ENCODE peak calls at places on chromosomes 11 and 22, in six cellular contexts. One of them, this sample, is unnamed.

GRCh38 chr22:20727118-20728015 is 46.5 kb upstream of the SERPIND1 start:
- DNase-seq in uterus: no peak
- DNase-seq in neural progenitor cell: no peak
- DNase-seq in heart right ventricle: no peak
- DNase-seq in CD4-positive, alpha-beta memory T cell: no peak
- DNase-seq in heart left ventricle: no peak
- DNase-seq in this sample: no peak

GRCh38 chr11:72783144-72783910 is 10.5 kb downstream of the STARD10 start:
- DNase-seq in uterus: no peak
- DNase-seq in neural progenitor cell: peak; percentile 1
- DNase-seq in heart right ventricle: no peak
- DNase-seq in CD4-positive, alpha-beta memory T cell: no peak
- DNase-seq in heart left ventricle: no peak
- DNase-seq in this sample: no peak

GRCh38 chr11:1121343-1122331 is 36.1 kb upstream of the MUC5AC start:
- DNase-seq in uterus: no peak
- DNase-seq in neural progenitor cell: no peak
- DNase-seq in heart right ventricle: no peak
- DNase-seq in CD4-positive, alpha-beta memory T cell: no peak
- DNase-seq in heart left ventricle: no peak
- DNase-seq in this sample: no peak

GRCh38 chr11:7020183-7020917 is at the start of the genes NLRP14 and ZNF214:
- DNase-seq in uterus: peak; percentile 96
- DNase-seq in neural progenitor cell: peak; percentile 98
- DNase-seq in heart right ventricle: peak; percentile 91
- DNase-seq in CD4-positive, alpha-beta memory T cell: no peak
- DNase-seq in heart left ventricle: peak; percentile 90
- DNase-seq in this sample: peak; percentile 95

GRCh38 chr22:20228055-20228938 is 39.8 kb downstream of the RTN4R start:
- DNase-seq in uterus: no peak
- DNase-seq in neural progenitor cell: no peak
- DNase-seq in heart right ventricle: no peak
- DNase-seq in CD4-positive, alpha-beta memory T cell: no peak
- DNase-seq in heart left ventricle: no peak
- DNase-seq in this sample: no peak

GRCh38 chr11:2207212-2207611 is 35.6 kb upstream of the TH start:
- DNase-seq in uterus: peak; percentile 5
- DNase-seq in neural progenitor cell: no peak
- DNase-seq in heart right ventricle: no peak
- DNase-seq in CD4-positive, alpha-beta memory T cell: peak; percentile 19
- DNase-seq in heart left ventricle: peak; percentile 13
- DNase-seq in this sample: no peak

GRCh38 chr11:79092791-79093313 is 348.0 kb downstream of the TENM4 start:
- DNase-seq in uterus: peak; percentile 52
- DNase-seq in neural progenitor cell: no peak
- DNase-seq in heart right ventricle: no peak
- DNase-seq in CD4-positive, alpha-beta memory T cell: no peak
- DNase-seq in heart left ventricle: peak; percentile 26
- DNase-seq in this sample: peak; percentile 76

GRCh38 chr11:105619556-105619955 is 9.7 kb downstream of the GRIA4 start:
- DNase-seq in uterus: no peak
- DNase-seq in neural progenitor cell: no peak
- DNase-seq in heart right ventricle: no peak
- DNase-seq in CD4-positive, alpha-beta memory T cell: no peak
- DNase-seq in heart left ventricle: no peak
- DNase-seq in this sample: no peak

GRCh38 chr11:13698147-13698546 is 29.7 kb downstream of the FAR1 start:
- DNase-seq in uterus: no peak
- DNase-seq in neural progenitor cell: no peak
- DNase-seq in heart right ventricle: no peak
- DNase-seq in CD4-positive, alpha-beta memory T cell: no peak
- DNase-seq in heart left ventricle: no peak
- DNase-seq in this sample: no peak

GRCh38 chr22:22703715-22704114 is 59.3 kb downstream of the GGTLC2 start:
- DNase-seq in uterus: no peak
- DNase-seq in neural progenitor cell: no peak
- DNase-seq in heart right ventricle: no peak
- DNase-seq in CD4-positive, alpha-beta memory T cell: no peak
- DNase-seq in heart left ventricle: no peak
- DNase-seq in this sample: no peak

GRCh38 chr11:87466228-87466627 is 428.5 kb downstream of the TMEM135 start:
- DNase-seq in uterus: peak; percentile 76
- DNase-seq in neural progenitor cell: no peak
- DNase-seq in heart right ventricle: no peak
- DNase-seq in CD4-positive, alpha-beta memory T cell: no peak
- DNase-seq in heart left ventricle: no peak
- DNase-seq in this sample: peak; percentile 30

GRCh38 chr22:24925586-24926427 is 20.7 kb downstream of the LHFPL7 start:
- DNase-seq in uterus: no peak
- DNase-seq in neural progenitor cell: peak; percentile 12
- DNase-seq in heart right ventricle: no peak
- DNase-seq in CD4-positive, alpha-beta memory T cell: no peak
- DNase-seq in heart left ventricle: no peak
- DNase-seq in this sample: no peak

GRCh38 chr11:86486261-86487030 is 111.8 kb downstream of the CCDC81 start:
- DNase-seq in uterus: no peak
- DNase-seq in neural progenitor cell: no peak
- DNase-seq in heart right ventricle: no peak
- DNase-seq in CD4-positive, alpha-beta memory T cell: no peak
- DNase-seq in heart left ventricle: no peak
- DNase-seq in this sample: no peak

GRCh38 chr11:10349806-10350205 is 44.9 kb downstream of the ADM start:
- DNase-seq in uterus: no peak
- DNase-seq in neural progenitor cell: no peak
- DNase-seq in heart right ventricle: no peak
- DNase-seq in CD4-positive, alpha-beta memory T cell: no peak
- DNase-seq in heart left ventricle: no peak
- DNase-seq in this sample: no peak

GRCh38 chr11:65945941-65946558 is 770 bp downstream of the TSGA10IP start:
- DNase-seq in uterus: no peak
- DNase-seq in neural progenitor cell: no peak
- DNase-seq in heart right ventricle: no peak
- DNase-seq in CD4-positive, alpha-beta memory T cell: no peak
- DNase-seq in heart left ventricle: no peak
- DNase-seq in this sample: no peak

GRCh38 chr11:65946655-65947054 is 1.4 kb downstream of the TSGA10IP start:
- DNase-seq in uterus: no peak
- DNase-seq in neural progenitor cell: no peak
- DNase-seq in heart right ventricle: no peak
- DNase-seq in CD4-positive, alpha-beta memory T cell: no peak
- DNase-seq in heart left ventricle: no peak
- DNase-seq in this sample: no peak

GRCh38 chr11:65944191-65944590 is 1.1 kb upstream of the TSGA10IP start:
- DNase-seq in uterus: no peak
- DNase-seq in neural progenitor cell: no peak
- DNase-seq in heart right ventricle: no peak
- DNase-seq in CD4-positive, alpha-beta memory T cell: no peak
- DNase-seq in heart left ventricle: no peak
- DNase-seq in this sample: no peak

GRCh38 chr11:65944767-65945166 is 513 bp upstream of the TSGA10IP start:
- DNase-seq in uterus: no peak
- DNase-seq in neural progenitor cell: no peak
- DNase-seq in heart right ventricle: no peak
- DNase-seq in CD4-positive, alpha-beta memory T cell: no peak
- DNase-seq in heart left ventricle: no peak
- DNase-seq in this sample: no peak

GRCh38 chr11:65945430-65945911 is at the start of gene TSGA10IP:
- DNase-seq in uterus: no peak
- DNase-seq in neural progenitor cell: peak; percentile 82
- DNase-seq in heart right ventricle: no peak
- DNase-seq in CD4-positive, alpha-beta memory T cell: no peak
- DNase-seq in heart left ventricle: no peak
- DNase-seq in this sample: no peak
- H3K27ac ChIP-seq in uterus: no peak within 1 kb of the TSS
- H3K27ac ChIP-seq in neural progenitor cell: peak within 1 kb of the TSS; percentile 32
- H3K27ac ChIP-seq in heart right ventricle: no peak within 1 kb of the TSS
- H3K27ac ChIP-seq in CD4-positive, alpha-beta memory T cell: no peak within 1 kb of the TSS
- H3K27ac ChIP-seq in heart left ventricle: no peak within 1 kb of the TSS
- H3K27ac ChIP-seq in this sample: no peak within 1 kb of the TSS

DNA sequence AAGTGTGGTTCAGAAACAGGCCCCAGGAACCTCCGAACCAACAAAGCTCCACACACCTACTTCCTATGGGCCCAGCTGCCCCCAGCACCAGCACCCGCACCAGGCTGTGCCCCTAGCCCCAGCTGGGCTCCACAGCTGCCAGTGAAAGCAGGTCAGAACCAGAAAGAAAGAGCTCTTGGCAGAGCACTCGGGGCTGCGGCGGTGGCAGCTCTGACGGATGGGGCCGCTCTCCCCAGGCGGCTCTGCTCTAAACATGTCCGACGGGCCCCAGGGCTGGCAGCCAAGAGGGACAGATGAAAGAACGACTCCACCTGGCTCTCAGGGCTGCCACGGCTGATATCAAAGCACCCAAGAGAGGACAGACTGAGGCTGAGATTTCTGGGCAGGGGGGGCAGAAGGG is 25.7 kb downstream of the LRFN4 start:
- DNase-seq in uterus: no peak
- DNase-seq in neural progenitor cell: no peak
- DNase-seq in heart right ventricle: no peak
- DNase-seq in CD4-positive, alpha-beta memory T cell: no peak
- DNase-seq in heart left ventricle: no peak
- DNase-seq in this sample: no peak
- H3K27ac ChIP-seq in uterus: no peak overlapping the region
- H3K27ac ChIP-seq in neural progenitor cell: peak overlapping the region; percentile 29
- H3K27ac ChIP-seq in heart right ventricle: no peak overlapping the region
- H3K27ac ChIP-seq in CD4-positive, alpha-beta memory T cell: no peak overlapping the region
- H3K27ac ChIP-seq in heart left ventricle: no peak overlapping the region
- H3K27ac ChIP-seq in this sample: no peak overlapping the region

GRCh38 chr11:61898247-61898582 is 6.9 kb upstream of the FADS3 start:
- DNase-seq in uterus: no peak
- DNase-seq in neural progenitor cell: no peak
- DNase-seq in heart right ventricle: no peak
- DNase-seq in CD4-positive, alpha-beta memory T cell: no peak
- DNase-seq in heart left ventricle: no peak
- DNase-seq in this sample: no peak
- H3K27ac ChIP-seq in uterus: peak overlapping the region; percentile 80
- H3K27ac ChIP-seq in neural progenitor cell: no peak overlapping the region
- H3K27ac ChIP-seq in heart right ventricle: no peak overlapping the region
- H3K27ac ChIP-seq in CD4-positive, alpha-beta memory T cell: no peak overlapping the region
- H3K27ac ChIP-seq in heart left ventricle: no peak overlapping the region
- H3K27ac ChIP-seq in this sample: no peak overlapping the region

GRCh38 chr22:30191049-30191701 is 55.4 kb downstream of the LIF start:
- DNase-seq in uterus: no peak
- DNase-seq in neural progenitor cell: no peak
- DNase-seq in heart right ventricle: no peak
- DNase-seq in CD4-positive, alpha-beta memory T cell: no peak
- DNase-seq in heart left ventricle: no peak
- DNase-seq in this sample: no peak

GRCh38 chr22:30187094-30187493 is 59.5 kb downstream of the LIF start:
- DNase-seq in uterus: no peak
- DNase-seq in neural progenitor cell: no peak
- DNase-seq in heart right ventricle: no peak
- DNase-seq in CD4-positive, alpha-beta memory T cell: no peak
- DNase-seq in heart left ventricle: no peak
- DNase-seq in this sample: no peak

GRCh38 chr22:30187726-30188407 is 58.7 kb downstream of the LIF start:
- DNase-seq in uterus: no peak
- DNase-seq in neural progenitor cell: no peak
- DNase-seq in heart right ventricle: no peak
- DNase-seq in CD4-positive, alpha-beta memory T cell: no peak
- DNase-seq in heart left ventricle: no peak
- DNase-seq in this sample: no peak

GRCh38 chr22:30190619-30191018 is 55.9 kb downstream of the LIF start:
- DNase-seq in uterus: no peak
- DNase-seq in neural progenitor cell: no peak
- DNase-seq in heart right ventricle: no peak
- DNase-seq in CD4-positive, alpha-beta memory T cell: no peak
- DNase-seq in heart left ventricle: no peak
- DNase-seq in this sample: no peak

GRCh38 chr22:30188911-30189310 is 57.6 kb downstream of the LIF start:
- DNase-seq in uterus: no peak
- DNase-seq in neural progenitor cell: no peak
- DNase-seq in heart right ventricle: no peak
- DNase-seq in CD4-positive, alpha-beta memory T cell: no peak
- DNase-seq in heart left ventricle: no peak
- DNase-seq in this sample: no peak
- H3K27ac ChIP-seq in uterus: no peak overlapping the region
- H3K27ac ChIP-seq in neural progenitor cell: no peak overlapping the region
- H3K27ac ChIP-seq in heart right ventricle: no peak overlapping the region
- H3K27ac ChIP-seq in CD4-positive, alpha-beta memory T cell: no peak overlapping the region
- H3K27ac ChIP-seq in heart left ventricle: no peak overlapping the region
- H3K27ac ChIP-seq in this sample: no peak overlapping the region

GRCh38 chr11:111357150-111358037 is 21.7 kb downstream of the POU2AF1 start:
- DNase-seq in uterus: no peak
- DNase-seq in neural progenitor cell: no peak
- DNase-seq in heart right ventricle: no peak
- DNase-seq in CD4-positive, alpha-beta memory T cell: no peak
- DNase-seq in heart left ventricle: no peak
- DNase-seq in this sample: peak; percentile 24

GRCh38 chr11:111360150-111361043 is 18.7 kb downstream of the POU2AF1 start:
- DNase-seq in uterus: no peak
- DNase-seq in neural progenitor cell: no peak
- DNase-seq in heart right ventricle: no peak
- DNase-seq in CD4-positive, alpha-beta memory T cell: no peak
- DNase-seq in heart left ventricle: no peak
- DNase-seq in this sample: no peak

GRCh38 chr11:111356660-111357048 is 22.4 kb downstream of the POU2AF1 start:
- DNase-seq in uterus: no peak
- DNase-seq in neural progenitor cell: no peak
- DNase-seq in heart right ventricle: no peak
- DNase-seq in CD4-positive, alpha-beta memory T cell: no peak
- DNase-seq in heart left ventricle: no peak
- DNase-seq in this sample: no peak

GRCh38 chr11:111359223-111360149 is 19.6 kb downstream of the POU2AF1 start:
- DNase-seq in uterus: no peak
- DNase-seq in neural progenitor cell: no peak
- DNase-seq in heart right ventricle: no peak
- DNase-seq in CD4-positive, alpha-beta memory T cell: no peak
- DNase-seq in heart left ventricle: no peak
- DNase-seq in this sample: no peak

GRCh38 chr11:111358038-111359001 is 20.8 kb downstream of the POU2AF1 start:
- DNase-seq in uterus: no peak
- DNase-seq in neural progenitor cell: no peak
- DNase-seq in heart right ventricle: no peak
- DNase-seq in CD4-positive, alpha-beta memory T cell: no peak
- DNase-seq in heart left ventricle: no peak
- DNase-seq in this sample: peak; percentile 27
- H3K27ac ChIP-seq in uterus: no peak overlapping the region
- H3K27ac ChIP-seq in neural progenitor cell: no peak overlapping the region
- H3K27ac ChIP-seq in heart right ventricle: no peak overlapping the region
- H3K27ac ChIP-seq in CD4-positive, alpha-beta memory T cell: no peak overlapping the region
- H3K27ac ChIP-seq in heart left ventricle: no peak overlapping the region
- H3K27ac ChIP-seq in this sample: no peak overlapping the region

GRCh38 chr11:94877446-94878200 is 95.7 kb downstream of the CWC15 start:
- DNase-seq in uterus: no peak
- DNase-seq in neural progenitor cell: no peak
- DNase-seq in heart right ventricle: no peak
- DNase-seq in CD4-positive, alpha-beta memory T cell: no peak
- DNase-seq in heart left ventricle: no peak
- DNase-seq in this sample: peak; percentile 14
- H3K27ac ChIP-seq in uterus: peak overlapping the region; percentile 89
- H3K27ac ChIP-seq in neural progenitor cell: no peak overlapping the region
- H3K27ac ChIP-seq in heart right ventricle: no peak overlapping the region
- H3K27ac ChIP-seq in CD4-positive, alpha-beta memory T cell: no peak overlapping the region
- H3K27ac ChIP-seq in heart left ventricle: no peak overlapping the region
- H3K27ac ChIP-seq in this sample: no peak overlapping the region

This sample was measured in lung.